ENCODE peak calls at places on chromosomes 5 and 9, in four cellular contexts. T is HCT116, C is sigmoid colon, Q is transverse colon. U is an unnamed sample.

GRCh38 chr9:137689745-137690529 is 71.1 kb downstream of the EHMT1 start:
- DNase-seq in Q (no peak), T (no peak), C (no peak), U (no peak)

GRCh38 chr5:42518595-42519067 is 95.4 kb downstream of the GHR start:
- DNase-seq in T (no peak), C (peak), Q (no peak), U (no peak)

GRCh38 chr5:126865299-126865698 is 88.4 kb downstream of the LMNB1 start:
- DNase-seq in T (no peak), Q (no peak), C (no peak), U (no peak)

GRCh38 chr5:52987711-52988329 is 1.3 kb upstream of the ITGA2 start:
- DNase-seq in C (no peak), T (peak), Q (no peak), U (peak)

GRCh38 chr5:103057208-103058130 is 62.5 kb downstream of the GIN1 start:
- DNase-seq in T (no peak), Q (no peak), C (no peak), U (no peak)

GRCh38 chr5:73030995-73031394 is 75.2 kb downstream of the FCHO2 start:
- DNase-seq in C (no peak), Q (no peak), T (peak), U (no peak)

GRCh38 chr5:76742586-76742985 is 26.7 kb downstream of the F2R start:
- DNase-seq in C (no peak), Q (no peak), T (no peak), U (no peak)

GRCh38 chr5:134063421-134063820 is 51.1 kb upstream of the TCF7 start:
- DNase-seq in Q (no peak), C (no peak), T (no peak), U (no peak)

GRCh38 chr5:14810941-14811573 is 60.5 kb downstream of the ANKH start:
- DNase-seq in Q (no peak), T (no peak), C (no peak), U (no peak)

GRCh38 chr5:139277171-139277570 is 16.4 kb upstream of the MATR3 start:
- DNase-seq in T (no peak), Q (no peak), C (no peak), U (no peak)

GRCh38 chr5:10424124-10424731 is 17.5 kb upstream of the ROPN1L start:
- DNase-seq in Q (no peak), C (no peak), T (peak), U (no peak)

GRCh38 chr9:14207352-14207995 is 106.5 kb downstream of the NFIB start:
- DNase-seq in T (no peak), C (no peak), Q (no peak), U (no peak)

GRCh38 chr9:14198544-14199510 is 115.1 kb downstream of the NFIB start:
- DNase-seq in Q (peak), T (no peak), C (peak), U (peak)

GRCh38 chr9:14205463-14205862 is 108.5 kb downstream of the NFIB start:
- DNase-seq in T (no peak), Q (no peak), C (no peak), U (no peak)

GRCh38 chr9:14198049-14198448 is 115.9 kb downstream of the NFIB start:
- DNase-seq in T (no peak), C (no peak), Q (no peak), U (no peak)

DNA sequence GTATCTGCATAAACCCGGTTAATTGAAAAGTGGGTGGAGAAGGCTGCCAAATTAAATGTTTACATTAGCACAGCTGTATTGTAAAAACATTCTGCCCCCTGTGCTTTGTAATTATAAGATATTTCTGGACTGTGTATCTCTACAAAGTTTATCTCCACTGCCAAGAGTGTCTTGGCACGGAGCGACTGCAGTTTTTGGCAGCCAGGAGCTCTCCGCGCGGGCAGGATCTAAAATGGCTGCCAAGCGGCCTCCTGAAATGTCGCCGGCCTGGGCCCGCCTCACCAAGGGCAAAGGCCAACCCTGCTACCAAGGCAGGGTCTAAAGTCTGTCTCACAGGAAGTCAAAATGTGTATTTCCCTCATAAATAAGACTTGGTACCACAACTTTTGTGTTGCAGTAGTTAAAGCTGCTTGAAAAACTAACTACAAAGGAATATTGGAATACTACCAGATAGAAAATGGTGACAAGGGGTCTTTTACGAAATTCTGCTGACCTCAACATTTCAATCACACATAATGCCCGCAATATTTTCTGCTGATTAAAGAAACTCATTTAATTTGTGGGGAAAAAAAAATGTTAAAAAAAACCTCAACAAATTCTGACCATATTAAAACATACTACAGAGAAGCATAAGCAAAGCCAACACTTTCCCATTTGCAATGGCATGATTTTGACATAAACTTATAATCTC is 110.4 kb downstream of the NFIB start:
- DNase-seq in Q (peak), T (no peak), C (peak), U (peak)
- TF ChIP-seq POLR2AphosphoS5 in Q (peak), T (no peak), C (peak), U (no peak)

GRCh38 chr5:1736889-1737711 is 62.5 kb downstream of the MRPL36 start:
- DNase-seq in Q (no peak), C (no peak), T (no peak), U (no peak)

GRCh38 chr5:1734908-1735289 is 64.7 kb downstream of the MRPL36 start:
- DNase-seq in C (no peak), Q (no peak), T (no peak), U (peak)

GRCh38 chr5:1736065-1736464 is 63.6 kb downstream of the MRPL36 start:
- DNase-seq in Q (no peak), C (no peak), T (no peak), U (no peak)

GRCh38 chr5:1735320-1735970 is 64.2 kb downstream of the MRPL36 start:
- DNase-seq in Q (no peak), C (no peak), T (no peak), U (no peak)

GRCh38 chr5:1737790-1738405 is 61.7 kb downstream of the MRPL36 start:
- DNase-seq in T (peak), Q (no peak), C (no peak), U (no peak)
- TF ChIP-seq CTCF in T (peak), Q (peak), C (no peak), U (peak)

GRCh38 chr5:116062352-116062751 is 22.5 kb upstream of the COMMD10 start:
- DNase-seq in C (no peak), T (no peak), Q (no peak), U (no peak)

GRCh38 chr5:116071211-116071610 is 13.6 kb upstream of the COMMD10 start:
- DNase-seq in Q (no peak), C (no peak), T (no peak), U (no peak)

GRCh38 chr5:116063950-116064349 is 20.9 kb upstream of the COMMD10 start:
- DNase-seq in Q (no peak), C (no peak), T (no peak), U (no peak)

DNA sequence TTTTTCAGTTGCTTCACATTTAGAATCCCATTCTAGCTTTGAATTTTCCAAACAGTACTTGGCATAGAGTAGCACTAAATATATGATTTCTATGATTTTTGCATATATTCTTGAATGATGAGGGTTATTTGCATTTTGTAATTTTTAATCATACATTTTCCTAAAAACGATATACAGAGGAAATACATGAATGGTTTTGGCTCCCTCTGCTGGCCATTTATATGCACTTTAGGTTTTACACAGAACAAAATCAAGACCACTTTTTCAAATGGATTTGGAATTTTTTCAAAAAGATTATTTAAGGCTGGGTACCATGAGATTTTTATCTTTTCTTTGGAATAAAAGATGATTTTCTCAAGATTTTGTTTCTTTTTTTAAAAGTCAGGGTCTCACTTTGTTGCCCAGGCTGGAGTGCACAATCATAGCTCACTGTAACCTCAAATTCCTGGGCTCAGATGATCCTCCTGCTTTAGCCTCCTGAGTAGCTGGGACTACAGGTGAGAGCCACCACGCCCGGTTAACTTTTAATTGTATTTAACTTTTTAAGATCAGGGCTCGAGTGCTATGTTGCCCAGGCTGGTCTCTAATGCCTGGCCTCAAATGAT is 16.7 kb upstream of the COMMD10 start:
- DNase-seq in T (peak), Q (no peak), C (no peak), U (no peak)
- TF ChIP-seq POLR2A in T (no peak), Q (no peak), C (no peak), U (no peak)

DNA sequence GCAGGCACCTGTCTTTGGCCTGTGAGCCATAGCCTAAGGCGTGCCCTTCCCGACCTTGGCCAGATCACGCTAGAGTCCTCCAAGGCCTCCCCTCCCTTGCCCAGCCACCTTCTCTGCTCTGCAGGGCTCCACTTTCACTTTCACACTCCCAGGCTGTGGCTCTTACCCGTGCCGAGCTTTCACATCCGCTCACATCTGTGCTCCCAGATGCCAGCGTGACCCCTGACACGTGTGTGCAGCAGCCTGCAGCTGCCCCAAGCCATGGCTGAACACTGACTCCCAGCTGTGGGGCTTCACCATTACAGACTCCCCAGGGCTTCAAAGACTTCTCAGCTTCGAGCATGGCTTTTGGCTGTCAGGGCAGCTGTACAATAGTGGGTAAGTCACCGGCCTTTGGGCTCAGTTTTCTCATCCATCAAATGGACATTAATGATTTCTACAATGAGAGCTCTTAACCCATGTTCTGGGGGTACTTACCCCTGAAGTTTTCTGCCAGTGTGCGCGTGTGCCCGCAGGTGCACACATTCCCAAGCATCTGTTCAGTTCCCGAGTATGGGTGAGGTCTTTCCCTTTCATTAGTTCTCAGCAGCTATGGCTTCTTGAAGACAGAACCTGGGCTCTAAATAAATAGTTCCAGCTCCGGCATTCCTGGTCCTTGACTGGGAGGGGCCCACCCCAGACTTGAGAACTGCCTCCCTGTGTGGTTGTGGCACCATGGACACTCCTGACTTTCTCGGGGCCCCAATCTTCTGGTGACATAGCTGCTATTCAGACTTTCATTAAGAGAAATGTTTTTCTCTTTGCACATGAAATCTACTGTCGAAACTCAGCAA is 118.6 kb downstream of the RGS3 start:
- DNase-seq in T (no peak), Q (peak), C (peak), U (peak)
- TF ChIP-seq POLR2AphosphoS5 in T (no peak), Q (peak), C (peak), U (peak)

GRCh38 chr5:179278119-179278518 is 67.1 kb downstream of the ADAMTS2 start:
- DNase-seq in Q (no peak), T (no peak), C (no peak), U (no peak)

GRCh38 chr5:179278546-179278945 is 66.7 kb downstream of the ADAMTS2 start:
- DNase-seq in C (no peak), T (no peak), Q (no peak), U (no peak)

GRCh38 chr5:179275381-179275878 is 69.8 kb downstream of the ADAMTS2 start:
- DNase-seq in T (no peak), Q (no peak), C (no peak), U (no peak)

GRCh38 chr5:179275941-179276837 is 69.1 kb downstream of the ADAMTS2 start:
- DNase-seq in T (no peak), Q (peak), C (peak), U (no peak)

DNA sequence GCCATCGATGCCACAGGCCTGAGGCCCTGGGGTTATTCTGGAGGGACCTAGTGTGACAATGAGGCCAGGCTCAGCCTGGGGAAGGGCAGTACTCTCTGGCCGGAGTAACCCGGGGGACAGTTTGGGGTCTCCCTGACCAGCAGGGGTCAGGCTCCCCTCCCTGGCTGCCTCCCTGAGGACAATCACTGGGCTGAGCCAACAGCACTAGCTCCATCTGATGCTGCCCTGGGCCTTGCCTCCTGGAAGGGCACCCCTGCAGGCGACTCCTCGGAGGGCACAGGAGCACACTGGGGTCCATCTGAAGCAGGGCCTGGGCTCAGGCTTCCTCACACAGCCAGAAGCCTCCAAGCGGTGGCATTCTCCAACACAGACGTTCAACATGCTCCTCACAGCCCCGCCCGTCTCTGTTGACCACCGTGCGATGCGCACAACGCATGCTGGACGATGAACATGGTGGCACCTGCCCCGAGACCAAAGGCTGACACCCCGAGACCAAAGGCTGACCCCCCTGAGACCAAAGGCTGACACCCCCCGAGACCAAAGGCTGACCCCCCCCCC is 68.3 kb downstream of the ADAMTS2 start:
- DNase-seq in C (no peak), T (no peak), Q (no peak), U (no peak)
- TF ChIP-seq CTCF in C (no peak), T (peak), Q (no peak), U (no peak)

DNA sequence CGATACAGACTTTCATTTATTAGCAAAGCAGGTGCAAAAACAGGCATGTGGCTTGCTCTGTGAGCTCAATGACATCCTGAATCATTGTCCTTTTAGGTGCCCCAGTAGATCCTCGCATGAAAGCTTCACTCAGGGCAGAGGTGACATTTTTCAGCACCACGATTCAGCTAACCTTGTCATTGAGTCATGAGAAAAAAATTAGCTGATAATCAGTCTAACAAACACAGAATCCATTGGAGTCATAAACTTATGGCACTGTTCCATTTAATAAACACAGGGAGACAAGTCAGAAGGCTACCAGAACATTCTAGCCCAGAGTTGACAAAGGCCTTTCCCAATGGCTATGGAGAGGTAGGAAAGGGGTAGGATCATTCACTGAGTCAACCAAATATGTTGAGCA is 104.8 kb upstream of the RAD23B start:
- DNase-seq in Q (no peak), C (no peak), T (no peak), U (no peak)
- TF ChIP-seq POLR2A in Q (no peak), C (no peak), T (no peak), U (no peak)

GRCh38 chr9:69391487-69391886 is 66.5 kb downstream of the ENTREP1 start:
- DNase-seq in Q (no peak), T (no peak), C (no peak), U (no peak)
- TF ChIP-seq POLR2AphosphoS5 in Q (no peak), T (no peak), C (no peak), U (no peak)

GRCh38 chr5:107885601-107886000 is 214.9 kb upstream of the EFNA5 start:
- DNase-seq in T (no peak), C (no peak), Q (no peak), U (no peak)

GRCh38 chr5:107887587-107887986 is 216.8 kb upstream of the EFNA5 start:
- DNase-seq in Q (peak), T (no peak), C (no peak), U (no peak)

GRCh38 chr5:107887181-107887580 is 216.4 kb upstream of the EFNA5 start:
- DNase-seq in T (no peak), C (no peak), Q (no peak), U (no peak)

GRCh38 chr5:107888541-107888940 is 217.8 kb upstream of the EFNA5 start:
- DNase-seq in C (no peak), T (no peak), Q (no peak), U (no peak)

DNA sequence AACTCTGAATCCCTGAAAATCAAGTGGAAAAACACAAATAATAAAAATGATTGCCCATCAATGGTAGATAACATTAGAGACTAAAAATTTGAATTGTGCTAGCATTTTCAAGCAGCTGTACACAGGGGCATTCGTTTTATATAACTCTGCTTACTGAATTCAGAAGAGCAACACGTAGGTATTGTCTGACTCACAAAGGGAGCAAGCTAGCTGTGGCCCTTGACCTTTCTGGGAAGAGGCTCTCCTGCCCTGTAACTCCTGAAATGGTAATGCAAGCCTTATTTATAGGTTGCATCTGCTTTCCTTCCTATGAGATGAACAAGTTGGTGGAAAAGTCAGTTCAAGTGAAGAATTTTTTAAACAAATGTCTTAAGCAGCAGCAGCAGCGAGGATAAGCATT is 218.7 kb upstream of the EFNA5 start:
- DNase-seq in Q (no peak), T (no peak), C (no peak), U (no peak)
- TF ChIP-seq CTCF in Q (no peak), T (no peak), C (no peak), U (no peak)

GRCh38 chr9:121285835-121286687 is 18.1 kb downstream of the GSN start:
- DNase-seq in Q (peak), C (peak), T (peak), U (no peak)
- TF ChIP-seq POLR2A in Q (peak), C (no peak), T (no peak), U (no peak)

GRCh38 chr5:149210229-149210628 is 61.4 kb upstream of the AFAP1L1 start:
- DNase-seq in T (peak), Q (no peak), C (no peak), U (no peak)
- TF ChIP-seq POLR2AphosphoS5 in T (peak), Q (no peak), C (no peak), U (no peak)